ENCODE peak calls at places on chromosomes 7 and 10, in five cellular contexts. T is OCI-LY7, H is ELR, Y is HuH-7.5, G is HEK293T. W is an unnamed sample.
A peak's percentile ranks its signal among the peaks of the same experiment; 100 is the strongest.

GRCh38 chr7:46205478-46205877 is 284.4 kb upstream of the IGFBP3 start:
- DNase-seq in Y (no peak), H (no peak), G (no peak), T (no peak), W (no peak)

GRCh38 chr10:11335881-11336430 is 275.5 kb downstream of the USP6NL start:
- DNase-seq in H (no peak), T (no peak), Y (no peak), G (no peak), W (no peak)

GRCh38 chr7:21256310-21256877 is 171.5 kb upstream of the SP4 start:
- DNase-seq in Y (peak; percentile 12), G (no peak), H (peak; percentile 61), T (peak; percentile 45), W (peak; percentile 12)

GRCh38 chr10:24886281-24886680 is 66.1 kb downstream of the PRTFDC1 start:
- DNase-seq in Y (no peak), T (no peak), G (no peak), H (no peak), W (no peak)

GRCh38 chr10:68876919-68877250 is 24.2 kb upstream of the DDX50 start:
- DNase-seq in G (no peak), T (no peak), Y (no peak), H (no peak), W (no peak)

GRCh38 chr7:135509589-135509838 is 388 bp downstream of the CNOT4 start:
- DNase-seq in T (no peak), Y (no peak), H (no peak), G (no peak), W (no peak)

GRCh38 chr10:1651280-1651975 is 85.9 kb downstream of the ADARB2 start:
- DNase-seq in H (no peak), G (no peak), Y (no peak), T (no peak), W (no peak)

GRCh38 chr10:121681171-121681752 is 83.0 kb upstream of the FGFR2 start:
- DNase-seq in Y (no peak), G (no peak), T (no peak), H (no peak), W (no peak)

GRCh38 chr10:130023454-130024230 is 59.6 kb upstream of the EBF3 start:
- DNase-seq in G (no peak), H (no peak), Y (no peak), T (no peak), W (no peak)

GRCh38 chr7:997404-998395 is 14.7 kb downstream of the CYP2W1 start:
- DNase-seq in T (no peak), H (no peak), G (no peak), Y (no peak), W (no peak)

GRCh38 chr7:22572937-22573336 is 72.9 kb upstream of the STEAP1B start:
- DNase-seq in G (no peak), T (no peak), Y (no peak), H (peak; percentile 100), W (no peak)

GRCh38 chr10:95873651-95874050 is 34.1 kb upstream of the CC2D2B start:
- DNase-seq in Y (no peak), G (no peak), T (no peak), H (no peak), W (no peak)

GRCh38 chr10:36141786-36142560 is 499.9 kb upstream of the FZD8 start:
- DNase-seq in H (no peak), G (no peak), T (no peak), Y (no peak), W (no peak)

GRCh38 chr10:31320179-31320597 is 1.2 kb downstream of the ZEB1 start:
- DNase-seq in T (peak; percentile 78), G (peak; percentile 8), Y (peak; percentile 44), H (peak; percentile 47), W (no peak)

GRCh38 chr10:130044067-130045061 is 66.3 kb downstream of the C10orf143 start:
- DNase-seq in H (no peak), T (no peak), G (no peak), Y (no peak), W (no peak)

GRCh38 chr10:24149640-24150039 is 59.3 kb upstream of the KIAA1217 start:
- DNase-seq in Y (no peak), G (no peak), H (no peak), T (no peak), W (no peak)

GRCh38 chr7:37289347-37289746 is 159.3 kb downstream of the ELMO1 start:
- DNase-seq in G (no peak), T (no peak), Y (no peak), H (no peak), W (no peak)